ENCODE peak calls at places on chromosomes 3 and 15, in six cellular contexts. P, A, E, R, O and L are unnamed samples.
A peak's percentile ranks its signal among the peaks of the same experiment; 100 is the strongest.

GRCh38 chr15:70559223-70559823 is 204.0 kb downstream of the UACA start:
- DNase-seq in E (no peak), R (no peak), A (no peak), O (no peak), P (peak; percentile 44), L (peak; percentile 61)

GRCh38 chr15:57340673-57341259 is 35.5 kb upstream of the CGNL1 start:
- DNase-seq in P (peak; percentile 65), O (peak; percentile 58), A (peak; percentile 15), E (peak; percentile 42), R (peak; percentile 76), L (peak; percentile 72)

GRCh38 chr15:91946914-91947313 is 93.4 kb downstream of the SLCO3A1 start:
- DNase-seq in R (no peak), O (peak; percentile 16), E (no peak), A (no peak), P (no peak), L (no peak)

GRCh38 chr3:151293127-151293526 is 14.8 kb upstream of the P2RY14 start:
- DNase-seq in E (no peak), R (no peak), A (no peak), O (no peak), P (no peak), L (no peak)

GRCh38 chr15:63978511-63979226 is 67.6 kb downstream of the DAPK2 start:
- DNase-seq in A (no peak), E (no peak), R (no peak), O (no peak), P (no peak), L (no peak)

GRCh38 chr3:121072128-121072527 is 164.1 kb downstream of the STXBP5L start:
- DNase-seq in O (no peak), A (no peak), R (no peak), P (no peak), E (no peak), L (no peak)

GRCh38 chr15:45451265-45451664 is 71.3 kb downstream of the SLC30A4 start:
- DNase-seq in O (no peak), R (no peak), E (no peak), P (no peak), A (no peak), L (no peak)

GRCh38 chr3:71585126-71585525 is 1.6 kb upstream of the FOXP1 start:
- DNase-seq in R (peak; percentile 11), A (no peak), E (no peak), O (peak; percentile 22), P (no peak), L (no peak)

GRCh38 chr15:70152070-70152480 is 54.4 kb upstream of the TLE3 start:
- DNase-seq in A (no peak), E (no peak), R (no peak), P (peak; percentile 18), O (no peak), L (no peak)

GRCh38 chr3:141656771-141657170 is 81.3 kb upstream of the RNF7 start:
- DNase-seq in A (no peak), P (peak; percentile 67), O (no peak), R (no peak), E (no peak), L (no peak)

GRCh38 chr15:71048913-71049675 is 66.2 kb upstream of the THSD4 start:
- DNase-seq in R (no peak), O (no peak), A (no peak), E (no peak), P (peak; percentile 99), L (no peak)

GRCh38 chr3:146653978-146654377 is 48.8 kb upstream of the PLSCR5 start:
- DNase-seq in E (no peak), A (no peak), O (no peak), P (no peak), R (no peak), L (no peak)

GRCh38 chr3:170426240-170426797 is 7.7 kb downstream of the CLDN11 start:
- DNase-seq in E (no peak), R (no peak), P (no peak), O (no peak), A (no peak), L (peak; percentile 47)

GRCh38 chr3:123833398-123833785 is 50.7 kb downstream of the MYLK start:
- DNase-seq in A (no peak), E (no peak), P (no peak), O (no peak), R (no peak), L (no peak)
- TF ChIP-seq SMC3 in A (no peak), E (no peak), P (no peak), O (no peak), R (no peak), L (no peak)

DNA sequence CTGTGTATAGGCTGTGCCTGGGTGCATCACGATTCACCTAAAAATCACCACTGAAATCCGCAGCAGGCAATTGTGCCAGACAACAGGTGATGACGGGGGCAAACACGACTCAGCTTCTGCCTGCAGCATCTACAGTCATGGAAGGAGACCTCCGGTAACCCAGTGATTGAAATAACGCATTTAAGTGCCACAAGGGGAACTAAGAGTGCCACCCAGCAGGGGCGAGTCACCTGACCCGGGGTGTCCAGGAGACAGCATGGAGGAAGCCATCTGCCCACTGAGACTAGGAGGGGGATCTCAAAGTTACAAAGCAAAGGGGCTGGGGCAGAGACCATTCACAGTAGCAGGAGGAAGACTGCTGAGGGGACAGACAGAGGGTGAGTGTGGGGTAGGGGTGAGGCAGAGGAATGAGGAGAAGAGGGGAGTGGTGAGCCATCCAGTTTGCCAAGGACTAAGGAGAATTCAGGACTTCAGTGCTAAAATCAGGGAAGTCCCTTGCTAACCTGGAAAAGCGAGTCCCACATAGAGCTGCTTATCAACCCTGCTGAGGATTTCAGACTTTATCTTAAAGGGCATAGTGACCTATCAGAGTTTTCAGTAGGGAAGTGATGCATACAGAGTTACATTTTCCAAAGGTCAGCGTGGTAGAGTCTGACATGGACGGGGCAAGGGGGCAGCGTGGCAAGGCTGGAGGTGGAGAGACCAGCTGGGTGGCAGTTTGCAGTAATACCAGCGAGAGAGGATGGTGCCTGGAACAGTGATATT is 256.7 kb upstream of the HES1 start:
- DNase-seq in P (no peak), O (no peak), R (no peak), A (no peak), E (no peak), L (no peak)
- TF ChIP-seq SMC3 in P (no peak), O (no peak), R (no peak), A (no peak), E (no peak), L (no peak)

GRCh38 chr3:16488637-16489036 is 24.9 kb downstream of the RFTN1 start:
- DNase-seq in A (no peak), P (no peak), E (no peak), R (no peak), O (no peak), L (no peak)
- TF ChIP-seq SMC3 in A (no peak), P (no peak), E (no peak), R (no peak), O (no peak), L (no peak)

GRCh38 chr3:63968612-63969350 is 54.5 kb downstream of the PSMD6 start:
- DNase-seq in A (no peak), O (no peak), P (peak; percentile 19), E (no peak), R (no peak), L (no peak)
- TF ChIP-seq SMC3 in A (no peak), O (no peak), P (no peak), E (no peak), R (no peak), L (no peak)

GRCh38 chr3:118466795-118467330 is 567.8 kb downstream of the IGSF11 start:
- DNase-seq in E (no peak), A (no peak), O (no peak), P (no peak), R (no peak), L (no peak)
- TF ChIP-seq SMC3 in E (no peak), A (no peak), O (no peak), P (no peak), R (no peak), L (no peak)

GRCh38 chr3:138062626-138063025 is 52.7 kb downstream of the CLDN18 start:
- DNase-seq in R (no peak), A (no peak), E (no peak), O (no peak), P (peak; percentile 83), L (no peak)
- TF ChIP-seq SMC3 in R (no peak), A (no peak), E (no peak), O (no peak), P (no peak), L (no peak)

GRCh38 chr3:137845161-137845560 is 81.0 kb downstream of the SOX14 start:
- DNase-seq in O (no peak), E (no peak), R (no peak), P (no peak), A (no peak), L (no peak)
- TF ChIP-seq SMC3 in O (no peak), E (no peak), R (no peak), P (no peak), A (no peak), L (no peak)